ENCODE peak calls at places on chromosome 21, in eight cellular contexts. J is NCI-H510A treated with DMSO at 0.1 percent for 48 hours, Q is Karpas-422, P is AG09309, L is RPMI7951, M is tibial artery, U is neural crest cell, H is SHP77. W is an unnamed sample.

GRCh38 chr21:41885341-41886024 is 6.3 kb upstream of the PRDM15 start:
- DNase-seq in J (peak; percentile 59), Q (no peak), P (no peak), L (no peak), M (no peak), U (no peak), H (no peak), W (no peak)

GRCh38 chr21:34822957-34823356 is 154.2 kb downstream of the CLIC6 start:
- DNase-seq in J (no peak), Q (no peak), P (no peak), L (peak; percentile 83), M (no peak), U (no peak), H (no peak), W (no peak)

GRCh38 chr21:34974162-34974981 is 74.7 kb downstream of the RUNX1 start:
- DNase-seq in J (no peak), Q (peak; percentile 86), P (no peak), L (no peak), M (no peak), U (no peak), H (no peak), W (no peak)

GRCh38 chr21:46054031-46054430 is 43.9 kb upstream of the COL6A2 start:
- DNase-seq in J (no peak), Q (no peak), P (no peak), L (no peak), M (no peak), U (no peak), H (no peak), W (no peak)

GRCh38 chr21:44897326-44898010 is 23.2 kb downstream of the ITGB2 start:
- DNase-seq in J (no peak), Q (no peak), P (no peak), L (no peak), M (no peak), U (no peak), H (no peak), W (no peak)

GRCh38 chr21:15514073-15514946 is 215.5 kb upstream of the USP25 start:
- DNase-seq in J (no peak), Q (no peak), P (no peak), L (no peak), M (no peak), U (no peak), H (no peak), W (peak; percentile 6)

GRCh38 chr21:44329971-44330681 is 9.1 kb downstream of the CFAP410 start:
- DNase-seq in J (no peak), Q (no peak), P (no peak), L (no peak), M (no peak), U (no peak), H (no peak), W (no peak)

GRCh38 chr21:33071878-33072306 is 2.0 kb downstream of the OLIG1 start:
- DNase-seq in J (peak; percentile 19), Q (no peak), P (no peak), L (no peak), M (no peak), U (no peak), H (no peak), W (no peak)

GRCh38 chr21:39788383-39788782 is 43.4 kb downstream of the IGSF5 start:
- DNase-seq in J (peak; percentile 90), Q (peak; percentile 48), P (peak; percentile 38), L (peak; percentile 86), M (peak; percentile 82), U (peak; percentile 70), H (peak; percentile 83), W (peak; percentile 44)

GRCh38 chr21:17679002-17679600 is 66.4 kb upstream of the BTG3 start:
- DNase-seq in J (peak; percentile 19), Q (peak; percentile 80), P (peak; percentile 54), L (peak; percentile 65), M (no peak), U (no peak), H (no peak), W (peak; percentile 27)

GRCh38 chr21:44927259-44927586 is 6.5 kb upstream of the ITGB2 start:
- DNase-seq in J (no peak), Q (no peak), P (no peak), L (no peak), M (no peak), U (no peak), H (no peak), W (no peak)

GRCh38 chr21:43662286-43662685 is 2.9 kb downstream of the RRP1B start:
- DNase-seq in J (no peak), Q (no peak), P (no peak), L (no peak), M (no peak), U (no peak), H (no peak), W (no peak)

GRCh38 chr21:17903029-17903806 is 84.1 kb upstream of the C21orf91 start:
- DNase-seq in J (peak; percentile 12), Q (peak; percentile 77), P (peak; percentile 3), L (peak; percentile 49), M (no peak), U (no peak), H (no peak), W (no peak)

GRCh38 chr21:38277501-38278111 is 20.8 kb downstream of the KCNJ15 start:
- DNase-seq in J (no peak), Q (peak; percentile 30), P (peak; percentile 98), L (peak; percentile 98), M (no peak), U (no peak), H (no peak), W (no peak)

GRCh38 chr21:42777757-42778344 is 101.5 kb downstream of the WDR4 start:
- DNase-seq in J (no peak), Q (peak; percentile 75), P (no peak), L (no peak), M (no peak), U (no peak), H (no peak), W (no peak)

GRCh38 chr21:46005081-46005480 is 23.5 kb downstream of the COL6A1 start:
- DNase-seq in J (no peak), Q (no peak), P (no peak), L (no peak), M (no peak), U (no peak), H (no peak), W (no peak)

GRCh38 chr21:35475768-35476167 is 426.7 kb upstream of the RUNX1 start:
- DNase-seq in J (no peak), Q (no peak), P (peak; percentile 51), L (peak; percentile 33), M (no peak), U (no peak), H (no peak), W (no peak)

GRCh38 chr21:21963911-21964310 is 965.7 kb downstream of the NCAM2 start:
- DNase-seq in J (no peak), Q (no peak), P (no peak), L (peak; percentile 3), M (no peak), U (no peak), H (no peak), W (no peak)

GRCh38 chr21:24594082-24594481 is 1013.2 kb downstream of the MRPL39 start:
- DNase-seq in J (no peak), Q (no peak), P (no peak), L (no peak), M (no peak), U (no peak), H (no peak), W (no peak)

GRCh38 chr21:42855143-42855936 is 24.0 kb downstream of the WDR4 start:
- DNase-seq in J (no peak), Q (no peak), P (no peak), L (no peak), M (no peak), U (no peak), H (no peak), W (no peak)

GRCh38 chr21:44999972-45000636 is 60.3 kb downstream of the SLX9 start:
- DNase-seq in J (no peak), Q (no peak), P (no peak), L (no peak), M (peak; percentile 73), U (no peak), H (no peak), W (no peak)

GRCh38 chr21:17613242-17613676 is 558 bp upstream of the BTG3 start:
- DNase-seq in J (no peak), Q (no peak), P (no peak), L (peak; percentile 34), M (peak; percentile 73), U (no peak), H (no peak), W (peak; percentile 8)

GRCh38 chr21:43025636-43026180 is 49.9 kb downstream of the CBS start:
- DNase-seq in J (no peak), Q (peak; percentile 32), P (peak; percentile 59), L (no peak), M (no peak), U (no peak), H (no peak), W (peak; percentile 47)

GRCh38 chr21:26007911-26008579 is 162.5 kb downstream of the APP start:
- DNase-seq in J (peak; percentile 77), Q (no peak), P (peak; percentile 2), L (peak; percentile 8), M (no peak), U (no peak), H (peak; percentile 6), W (no peak)

GRCh38 chr21:27734146-27734545 is 767.3 kb upstream of the ADAMTS5 start:
- DNase-seq in J (no peak), Q (no peak), P (peak; percentile 17), L (no peak), M (no peak), U (no peak), H (no peak), W (no peak)